ENCODE peak calls at places on chromosomes 11 and 22, in five cellular contexts. J is HepG2, K is K562, N is H1, A is GM12878. D is an unnamed sample.

GRCh38 chr22:49561338-49561737 is 266.3 kb downstream of the BRD1 start:
- DNase-seq in J (no peak), K (no peak), N (no peak), A (no peak), D (no peak)

GRCh38 chr11:122709042-122709760 is 53.7 kb downstream of the UBASH3B start:
- DNase-seq in J (no peak), K (no peak), N (no peak), A (no peak), D (peak; percentile 33)

GRCh38 chr11:36228689-36229088 is 60.5 kb downstream of the COMMD9 start:
- DNase-seq in J (no peak), K (no peak), N (no peak), A (no peak), D (no peak)

GRCh38 chr22:46902998-46903916 is 140.8 kb downstream of the TBC1D22A start:
- DNase-seq in J (no peak), K (no peak), N (no peak), A (no peak), D (no peak)

GRCh38 chr22:42635531-42635930 is 4.9 kb downstream of the ATP5MGL start:
- DNase-seq in J (no peak), K (no peak), N (no peak), A (no peak), D (peak; percentile 85)

GRCh38 chr11:112470355-112470754 is 209.7 kb upstream of the PLET1 start:
- DNase-seq in J (no peak), K (no peak), N (no peak), A (no peak), D (no peak)

GRCh38 chr11:104120493-104121200 is 43.3 kb downstream of the PDGFD start:
- DNase-seq in J (no peak), K (no peak), N (no peak), A (no peak), D (no peak)

GRCh38 chr22:26185190-26185589 is 15.9 kb downstream of the SEZ6L start:
- DNase-seq in J (no peak), K (no peak), N (no peak), A (no peak), D (no peak)

GRCh38 chr11:15519124-15519791 is 404.5 kb downstream of the INSC start:
- DNase-seq in J (no peak), K (no peak), N (no peak), A (peak; percentile 25), D (no peak)

GRCh38 chr11:60951909-60952741 is at the start of gene SLC15A3:
- DNase-seq in J (no peak), K (no peak), N (no peak), A (peak; percentile 61), D (no peak)
- TF ChIP-seq CEBPB in J (no peak), K (no peak), N (no peak), A (no peak), D (no peak)

DNA sequence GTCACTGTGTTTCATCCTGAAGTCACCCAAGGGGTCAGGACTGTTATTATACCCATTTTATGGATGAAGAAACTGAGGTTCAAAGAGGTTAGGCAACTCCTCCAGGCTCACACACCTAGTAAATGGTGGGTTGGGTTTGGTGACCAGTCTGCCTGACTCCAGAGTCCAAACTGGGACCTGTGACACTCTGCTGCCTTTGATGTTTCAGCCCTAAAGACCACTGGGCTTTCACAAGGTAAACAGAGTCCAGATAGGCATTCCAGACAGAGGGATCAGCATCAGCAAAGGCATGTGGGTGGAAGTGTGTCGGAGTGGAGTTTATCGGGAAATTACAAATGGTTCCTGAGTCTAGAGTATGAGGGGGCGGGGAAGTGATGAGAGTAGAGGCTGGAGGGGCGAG is 38.5 kb downstream of the MICAL2 start:
- DNase-seq in J (peak; percentile 73), K (peak; percentile 33), N (no peak), A (no peak), D (no peak)
- H3K4me2 ChIP-seq in J (peak overlapping the region; percentile 41), K (peak overlapping the region; percentile 70), N (no peak overlapping the region), A (no peak overlapping the region), D (no peak overlapping the region)

GRCh38 chr11:4881860-4882500 is at the start of gene OR51T1:
- DNase-seq in J (no peak), K (peak; percentile 40), N (no peak), A (no peak), D (no peak)
- TF ChIP-seq SRF in J (no peak), K (no peak), N (no peak), A (no peak), D (no peak)

DNA sequence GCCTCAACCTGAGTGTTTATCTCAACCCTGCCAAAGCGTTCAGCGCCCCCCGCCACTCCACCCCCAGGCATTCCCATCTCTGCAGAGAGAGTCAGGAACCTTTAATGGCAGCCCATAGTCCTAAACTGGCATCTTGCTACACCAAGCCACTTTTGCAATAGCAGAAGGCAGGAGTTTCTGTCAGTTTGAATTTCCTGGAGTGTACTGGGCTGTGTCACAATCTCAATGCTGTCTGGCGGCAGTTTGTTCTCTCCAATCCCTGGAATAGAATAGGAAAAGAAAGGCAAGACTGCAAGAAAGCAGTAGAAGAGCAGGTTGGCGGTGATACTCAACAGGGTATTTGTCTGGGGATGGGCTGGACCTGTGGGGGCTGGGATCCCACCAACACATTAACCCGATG is 32.9 kb upstream of the FLI1 start:
- DNase-seq in J (no peak), K (no peak), N (no peak), A (no peak), D (no peak)
- TF ChIP-seq CEBPB in J (no peak), K (no peak), N (no peak), A (no peak), D (no peak)

DNA sequence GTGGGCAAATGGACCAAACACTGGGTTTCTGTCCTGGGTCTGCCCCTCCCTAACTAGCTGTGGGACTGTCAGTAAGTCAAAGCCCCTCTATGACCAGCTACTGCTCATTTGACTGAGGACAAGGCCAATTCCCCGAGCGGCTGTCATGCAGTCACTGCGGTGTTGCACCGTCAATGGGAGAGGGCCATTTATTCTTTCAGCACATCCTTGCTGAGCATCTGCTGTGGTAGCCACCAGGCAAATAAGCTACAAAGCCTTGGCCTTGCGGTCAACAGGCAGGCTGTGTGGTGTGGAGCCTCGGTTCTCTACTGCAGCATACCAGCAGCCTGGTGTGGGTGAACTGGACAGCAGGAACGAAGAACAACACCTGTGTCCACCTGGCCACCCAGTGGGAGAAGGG is 25.8 kb upstream of the SERPIND1 start:
- DNase-seq in J (no peak), K (no peak), N (no peak), A (no peak), D (no peak)
- H3K4me2 ChIP-seq in J (no peak overlapping the region), K (no peak overlapping the region), N (no peak overlapping the region), A (peak overlapping the region; percentile 73), D (no peak overlapping the region)

GRCh38 chr11:43992138-43992537 is 49.7 kb downstream of the C11orf96 start:
- DNase-seq in J (no peak), K (no peak), N (no peak), A (no peak), D (no peak)

GRCh38 chr11:43987384-43988039 is 45.1 kb downstream of the C11orf96 start:
- DNase-seq in J (no peak), K (no peak), N (no peak), A (no peak), D (no peak)

GRCh38 chr11:43988040-43988793 is 45.8 kb downstream of the C11orf96 start:
- DNase-seq in J (no peak), K (peak; percentile 48), N (no peak), A (no peak), D (no peak)

GRCh38 chr11:43986881-43987280 is 44.4 kb downstream of the C11orf96 start:
- DNase-seq in J (no peak), K (no peak), N (no peak), A (no peak), D (no peak)

GRCh38 chr11:43989162-43989961 is 46.9 kb downstream of the C11orf96 start:
- DNase-seq in J (no peak), K (no peak), N (no peak), A (no peak), D (no peak)
- TF ChIP-seq SRF in J (no peak), K (no peak), N (no peak), A (no peak), D (no peak)

DNA sequence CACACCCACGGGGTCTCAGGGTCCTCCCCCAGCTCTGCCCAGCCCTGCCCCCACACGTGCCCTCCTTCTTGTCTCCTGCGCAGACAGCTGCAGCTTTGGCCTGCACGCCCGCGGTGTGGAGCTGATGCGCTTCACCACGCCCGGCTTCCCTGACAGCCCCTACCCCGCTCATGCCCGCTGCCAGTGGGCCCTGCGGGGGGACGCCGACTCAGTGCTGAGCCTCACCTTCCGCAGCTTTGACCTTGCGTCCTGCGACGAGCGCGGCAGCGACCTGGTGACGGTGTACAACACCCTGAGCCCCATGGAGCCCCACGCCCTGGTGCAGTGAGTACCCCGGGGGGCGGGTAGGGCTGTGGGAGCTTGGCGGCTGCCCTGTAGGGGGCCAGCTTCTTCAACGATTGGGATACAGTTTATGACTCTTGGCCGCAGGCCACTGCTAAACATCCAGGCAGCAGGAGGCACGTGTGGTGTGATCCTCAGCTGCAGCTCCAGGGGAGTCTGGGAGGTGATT is 30.8 kb downstream of the ST14 start:
- DNase-seq in J (no peak), K (no peak), N (no peak), A (no peak), D (no peak)
- TF ChIP-seq CEBPB in J (no peak), K (no peak), N (no peak), A (no peak), D (no peak)

GRCh38 chr11:26993965-26994446 is at the start of gene FIBIN:
- DNase-seq in J (no peak), K (no peak), N (no peak), A (no peak), D (no peak)
- H3K4me2 ChIP-seq in J (no peak within 1 kb of the TSS), K (no peak within 1 kb of the TSS), N (peak within 1 kb of the TSS; percentile 71), A (no peak within 1 kb of the TSS), D (no peak within 1 kb of the TSS)

GRCh38 chr22:44301039-44301438 is 11.7 kb downstream of the SHISAL1 start:
- DNase-seq in J (no peak), K (no peak), N (no peak), A (no peak), D (no peak)
- TF ChIP-seq SRF in J (no peak), K (no peak), N (no peak), A (no peak), D (no peak)

GRCh38 chr11:20488352-20488751 is 100.8 kb downstream of the PRMT3 start:
- DNase-seq in J (no peak), K (no peak), N (no peak), A (no peak), D (no peak)

GRCh38 chr11:20489948-20490347 is 102.4 kb downstream of the PRMT3 start:
- DNase-seq in J (no peak), K (no peak), N (no peak), A (peak; percentile 53), D (no peak)

GRCh38 chr11:20497124-20497792 is 102.2 kb upstream of the SLC6A5 start:
- DNase-seq in J (no peak), K (no peak), N (no peak), A (no peak), D (no peak)

GRCh38 chr11:20493340-20493739 is 105.8 kb downstream of the PRMT3 start:
- DNase-seq in J (no peak), K (peak; percentile 66), N (no peak), A (no peak), D (no peak)
- TF ChIP-seq CEBPB in J (no peak), K (no peak), N (no peak), A (no peak), D (no peak)

D was measured in HCT116.